ENCODE peak calls at places on chromosomes 6 and 20, in five cellular contexts. P is foreskin fibroblast; F is activated CD4-positive, alpha-beta T cell treated with anti-CD3 and anti-CD28 coated beads, Interleukin-2, amount 50 U/mL, for 1 hour; O is left ventricle myocardium inferior; Z is lung microvascular endothelial cell. J is an unnamed sample.

GRCh38 chr6:38514399-38514798 is 125.3 kb downstream of the BTBD9 start:
- DNase-seq in P (no peak), F (no peak), O (no peak), Z (no peak), J (no peak)

GRCh38 chr6:42249279-42249678 is 31.6 kb upstream of the MRPS10 start:
- DNase-seq in P (no peak), F (no peak), O (no peak), Z (peak; percentile 15), J (no peak)

GRCh38 chr20:9831032-9831431 is 7.8 kb downstream of the PAK5 start:
- DNase-seq in P (no peak), F (no peak), O (no peak), Z (no peak), J (no peak)

GRCh38 chr20:54293526-54293925 is 85.6 kb downstream of the PFDN4 start:
- DNase-seq in P (no peak), F (no peak), O (no peak), Z (peak; percentile 78), J (no peak)

GRCh38 chr20:40786336-40786735 is 97.3 kb upstream of the MAFB start:
- DNase-seq in P (no peak), F (no peak), O (no peak), Z (no peak), J (no peak)

GRCh38 chr6:43725643-43726580 is 38.3 kb upstream of the MRPS18A start:
- DNase-seq in P (no peak), F (no peak), O (no peak), Z (no peak), J (no peak)

GRCh38 chr20:37821691-37822655 is 81.0 kb upstream of the VSTM2L start:
- DNase-seq in P (peak; percentile 84), F (no peak), O (no peak), Z (peak; percentile 8), J (peak; percentile 30)

GRCh38 chr20:31979713-31980426 is 11.9 kb downstream of the XKR7 start:
- DNase-seq in P (no peak), F (no peak), O (no peak), Z (no peak), J (no peak)

GRCh38 chr20:13723015-13723414 is 61.7 kb downstream of the ESF1 start:
- DNase-seq in P (peak; percentile 1), F (no peak), O (no peak), Z (no peak), J (no peak)

GRCh38 chr20:49964964-49965780 is 17.6 kb upstream of the SNAI1 start:
- DNase-seq in P (no peak), F (no peak), O (no peak), Z (peak; percentile 30), J (no peak)

GRCh38 chr20:60101201-60101893 is 143.1 kb downstream of the CDH26 start:
- DNase-seq in P (no peak), F (no peak), O (no peak), Z (no peak), J (no peak)

GRCh38 chr6:145929037-145929633 is 35.0 kb downstream of the SHPRH start:
- DNase-seq in P (peak; percentile 14), F (no peak), O (no peak), Z (peak; percentile 69), J (no peak)

GRCh38 chr20:39812116-39812515 is 850.0 kb downstream of the DHX35 start:
- DNase-seq in P (no peak), F (no peak), O (no peak), Z (no peak), J (no peak)

GRCh38 chr6:108872001-108872974 is 24.1 kb downstream of the ARMC2 start:
- DNase-seq in P (no peak), F (peak; percentile 9), O (no peak), Z (no peak), J (no peak)

GRCh38 chr20:4082406-4083102 is 67.2 kb upstream of the RNF24 start:
- DNase-seq in P (peak; percentile 73), F (peak; percentile 38), O (peak; percentile 35), Z (no peak), J (no peak)

GRCh38 chr20:21396045-21396893 is 1.1 kb downstream of the NKX2-4 start:
- DNase-seq in P (no peak), F (no peak), O (no peak), Z (no peak), J (no peak)

GRCh38 chr6:158041370-158041769 is 59.7 kb downstream of the SYNJ2 start:
- DNase-seq in P (no peak), F (no peak), O (peak; percentile 12), Z (no peak), J (no peak)

GRCh38 chr6:109039795-109040194 is 54.9 kb downstream of the SESN1 start:
- DNase-seq in P (no peak), F (no peak), O (no peak), Z (no peak), J (no peak)

GRCh38 chr6:42316390-42316970 is 98.8 kb upstream of the MRPS10 start:
- DNase-seq in P (no peak), F (no peak), O (no peak), Z (no peak), J (no peak)

GRCh38 chr6:133894795-133895401 is 6.0 kb downstream of the TCF21 start:
- DNase-seq in P (peak; percentile 40), F (no peak), O (no peak), Z (no peak), J (no peak)

GRCh38 chr6:133740218-133740617 is 148.7 kb upstream of the TCF21 start:
- DNase-seq in P (no peak), F (no peak), O (no peak), Z (no peak), J (no peak)

GRCh38 chr6:87671555-87672029 is 30.4 kb downstream of the AKIRIN2 start:
- DNase-seq in P (no peak), F (no peak), O (no peak), Z (no peak), J (no peak)

GRCh38 chr6:147065786-147066185 is 138.4 kb upstream of the STXBP5 start:
- DNase-seq in P (no peak), F (no peak), O (no peak), Z (no peak), J (no peak)

GRCh38 chr6:86657192-86657591 is 280.1 kb upstream of the HTR1E start:
- DNase-seq in P (no peak), F (no peak), O (no peak), Z (no peak), J (no peak)

GRCh38 chr6:132147530-132148011 is 196.4 kb upstream of the CCN2 start:
- DNase-seq in P (peak; percentile 93), F (no peak), O (no peak), Z (no peak), J (peak; percentile 96)

GRCh38 chr6:144215402-144215931 is 65.2 kb downstream of the STX11 start:
- DNase-seq in P (peak; percentile 29), F (peak; percentile 11), O (peak; percentile 34), Z (peak; percentile 24), J (no peak)

GRCh38 chr20:62949153-62949821 is 3.2 kb upstream of the SLC17A9 start:
- DNase-seq in P (no peak), F (no peak), O (no peak), Z (no peak), J (no peak)

GRCh38 chr6:87789198-87789899 is 87.3 kb upstream of the AKIRIN2 start:
- DNase-seq in P (peak; percentile 40), F (no peak), O (no peak), Z (peak; percentile 87), J (peak; percentile 15)

GRCh38 chr20:19992996-19993908 is 23.9 kb upstream of the NAA20 start:
- DNase-seq in P (peak; percentile 85), F (no peak), O (no peak), Z (peak; percentile 52), J (peak; percentile 93)

GRCh38 chr6:52227495-52227894 is 16.8 kb downstream of the IL17F start:
- DNase-seq in P (no peak), F (no peak), O (no peak), Z (no peak), J (no peak)

GRCh38 chr6:14596410-14596809 is 478.8 kb downstream of the CD83 start:
- DNase-seq in P (peak; percentile 66), F (no peak), O (no peak), Z (no peak), J (peak; percentile 46)

GRCh38 chr20:32201977-32202363 is 5.6 kb downstream of the PLAGL2 start:
- DNase-seq in P (no peak), F (no peak), O (no peak), Z (no peak), J (no peak)

GRCh38 chr6:22036267-22036666 is 260.6 kb downstream of the PRL start:
- DNase-seq in P (no peak), F (no peak), O (no peak), Z (peak; percentile 89), J (no peak)

GRCh38 chr6:158452191-158452590 is 107.7 kb upstream of the TMEM181 start:
- DNase-seq in P (no peak), F (no peak), O (no peak), Z (no peak), J (no peak)

GRCh38 chr6:30885999-30886896 is 1.9 kb downstream of the DDR1 start:
- DNase-seq in P (peak; percentile 73), F (peak; percentile 36), O (peak; percentile 48), Z (peak; percentile 50), J (no peak)

GRCh38 chr6:33289784-33290315 is 449 bp downstream of the PFDN6 start:
- DNase-seq in P (no peak), F (no peak), O (no peak), Z (no peak), J (no peak)

GRCh38 chr6:80742481-80742880 is 636.0 kb downstream of the BCKDHB start:
- DNase-seq in P (peak; percentile 14), F (no peak), O (no peak), Z (peak; percentile 33), J (peak; percentile 29)

J was measured in HFF-Myc.